ENCODE peak calls at places on chromosomes 12 and 14, in nine cellular contexts. K is breast epithelium; T is naive thymus-derived CD4-positive, alpha-beta T cell; E is tibial artery; N is pancreas; B is left ventricle myocardium inferior; R is adrenal gland; G is fibroblast of lung; Y is psoas muscle. W is an unnamed sample. For H3K9me3 and H3K27me3, the result is how much of the 10 kb centered on the place peaks cover.

GRCh38 chr12:12628013-12628412 is 16.3 kb downstream of the CREBL2 start:
- DNase-seq in R (no peak), N (no peak), B (no peak), G (no peak), Y (no peak), K (no peak), T (no peak), E (no peak), W (no peak)

GRCh38 chr12:76299536-76300296 is 48.5 kb downstream of the BBS10 start:
- DNase-seq in R (no peak), B (no peak), G (no peak), N (no peak), T (no peak), E (no peak), Y (no peak), K (no peak), W (no peak)

GRCh38 chr14:62957562-62957961 is 87.7 kb downstream of the KCNH5 start:
- DNase-seq in K (no peak), T (no peak), B (no peak), N (no peak), G (peak), R (no peak), Y (no peak), E (no peak), W (no peak)

GRCh38 chr12:104438134-104438533 is 18.6 kb upstream of the CHST11 start:
- DNase-seq in T (no peak), R (no peak), K (no peak), N (no peak), G (no peak), E (no peak), Y (no peak), B (no peak), W (no peak)

GRCh38 chr14:92938235-92938875 is 15.4 kb downstream of the CHGA start:
- DNase-seq in B (no peak), Y (no peak), G (no peak), T (no peak), K (no peak), R (no peak), E (no peak), N (peak), W (no peak)

GRCh38 chr14:99725774-99726537 is 41.9 kb downstream of the CYP46A1 start:
- DNase-seq in B (no peak), G (no peak), Y (no peak), T (no peak), K (peak), E (no peak), R (no peak), N (no peak), W (peak)

GRCh38 chr12:82527165-82527780 is 159.4 kb upstream of the TMTC2 start:
- DNase-seq in Y (no peak), R (peak), N (peak), K (no peak), B (no peak), T (peak), G (peak), E (no peak), W (no peak)

GRCh38 chr14:104144911-104145825 is 6.8 kb downstream of the KIF26A start:
- DNase-seq in Y (peak), R (peak), K (no peak), N (no peak), B (no peak), E (no peak), T (no peak), G (no peak), W (peak)

GRCh38 chr12:41967668-41968649 is 176.7 kb downstream of the GXYLT1 start:
- DNase-seq in K (no peak), T (no peak), G (no peak), R (no peak), E (no peak), Y (no peak), N (no peak), B (no peak), W (no peak)

GRCh38 chr12:113850309-113851056 is 115.6 kb downstream of the RBM19 start:
- DNase-seq in G (peak), B (peak), T (no peak), K (no peak), E (peak), Y (peak), R (peak), N (no peak), W (no peak)

DNA sequence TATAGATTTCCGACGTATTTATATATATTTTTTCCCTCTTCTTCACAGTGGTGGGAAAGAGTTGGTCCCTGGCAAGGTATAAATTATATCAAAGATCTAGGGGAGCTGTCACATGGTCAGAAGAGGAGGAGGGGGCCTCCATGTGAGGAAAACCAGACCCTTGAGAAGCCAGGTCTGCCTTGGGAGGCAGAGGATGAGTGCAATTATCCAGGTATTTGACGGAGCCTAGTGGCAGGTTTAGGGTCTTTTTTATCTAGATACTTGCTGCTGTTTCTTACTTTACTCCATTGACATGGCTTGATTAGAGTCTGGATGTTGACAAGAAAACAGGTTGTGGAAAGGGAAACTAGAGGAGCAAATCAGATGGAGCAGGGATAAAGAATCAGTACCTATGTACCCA is 5.5 kb downstream of the COPZ1 start:
- DNase-seq in B (no peak), K (no peak), R (no peak), E (no peak), Y (no peak), G (no peak), N (no peak), T (no peak), W (no peak)
- H3K4me3 ChIP-seq in B (no peak), K (no peak), R (no peak), E (no peak), Y (no peak), G (no peak), N (no peak), T (no peak), W (no peak)

DNA sequence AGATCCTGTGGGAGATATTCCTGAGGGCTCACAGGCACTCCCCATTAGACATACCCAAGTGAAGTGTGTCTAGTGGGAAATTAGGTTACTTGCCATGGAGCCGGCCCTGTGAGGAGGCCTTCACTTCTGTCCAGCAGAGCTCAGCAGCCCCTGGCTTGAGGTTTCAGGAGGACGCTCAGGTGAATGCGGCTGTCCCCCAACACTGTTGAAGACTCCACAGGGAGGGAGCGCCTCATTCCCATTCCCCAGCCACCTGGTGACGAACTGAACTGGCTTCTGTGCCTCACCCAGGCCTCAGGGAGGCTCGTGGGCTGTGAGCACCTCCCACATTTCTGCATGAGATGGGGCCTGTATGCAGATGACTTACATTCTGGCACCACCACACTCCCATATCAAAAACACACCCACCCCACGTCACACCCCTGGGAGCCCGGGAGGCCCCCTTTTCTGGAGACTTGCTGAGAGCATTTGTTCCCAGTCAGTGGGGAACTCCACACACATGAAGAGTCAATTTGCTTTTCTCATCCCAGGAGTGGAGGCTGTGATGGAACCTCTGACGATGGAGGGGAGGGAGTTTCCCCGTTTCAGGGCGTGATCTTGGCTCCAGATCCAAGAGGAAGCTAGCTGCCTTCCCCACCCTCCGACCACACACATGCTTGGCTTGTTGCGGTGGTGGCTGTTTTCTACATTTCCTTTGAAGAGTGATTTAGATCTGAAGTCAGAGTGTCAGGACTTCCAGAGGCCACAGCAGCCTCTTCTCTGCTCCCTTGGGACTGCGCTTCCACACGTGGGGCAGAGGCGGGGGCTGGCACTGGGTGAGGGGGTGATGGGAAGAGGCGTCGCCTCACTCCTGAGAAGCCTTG is 120.7 kb downstream of the ADGRD1 start:
- DNase-seq in N (no peak), G (no peak), R (no peak), K (no peak), E (peak), T (no peak), Y (peak), B (peak), W (peak)
- H3K9me3 ChIP-seq in N (under half), G (under half), R (under half), K (under half), E (under half), T (under half), Y (under half), B (under half), W (under half)

GRCh38 chr12:4273651-4274395 is at the start of gene CCND2:
- DNase-seq in N (peak), K (peak), B (peak), E (peak), T (peak), G (peak), R (peak), Y (peak), W (peak)

GRCh38 chr12:4270670-4271432 is 2.7 kb upstream of the CCND2 start:
- DNase-seq in N (peak), T (peak), R (peak), G (peak), K (peak), B (peak), Y (peak), E (peak), W (peak)

GRCh38 chr12:4271433-4272013 is 2.0 kb upstream of the CCND2 start:
- DNase-seq in Y (no peak), G (no peak), K (no peak), E (no peak), T (no peak), B (no peak), R (no peak), N (no peak), W (no peak)

GRCh38 chr12:4272976-4273650 is 449 bp upstream of the CCND2 start:
- DNase-seq in G (no peak), R (peak), Y (no peak), B (no peak), E (no peak), K (no peak), T (no peak), N (no peak), W (no peak)

DNA sequence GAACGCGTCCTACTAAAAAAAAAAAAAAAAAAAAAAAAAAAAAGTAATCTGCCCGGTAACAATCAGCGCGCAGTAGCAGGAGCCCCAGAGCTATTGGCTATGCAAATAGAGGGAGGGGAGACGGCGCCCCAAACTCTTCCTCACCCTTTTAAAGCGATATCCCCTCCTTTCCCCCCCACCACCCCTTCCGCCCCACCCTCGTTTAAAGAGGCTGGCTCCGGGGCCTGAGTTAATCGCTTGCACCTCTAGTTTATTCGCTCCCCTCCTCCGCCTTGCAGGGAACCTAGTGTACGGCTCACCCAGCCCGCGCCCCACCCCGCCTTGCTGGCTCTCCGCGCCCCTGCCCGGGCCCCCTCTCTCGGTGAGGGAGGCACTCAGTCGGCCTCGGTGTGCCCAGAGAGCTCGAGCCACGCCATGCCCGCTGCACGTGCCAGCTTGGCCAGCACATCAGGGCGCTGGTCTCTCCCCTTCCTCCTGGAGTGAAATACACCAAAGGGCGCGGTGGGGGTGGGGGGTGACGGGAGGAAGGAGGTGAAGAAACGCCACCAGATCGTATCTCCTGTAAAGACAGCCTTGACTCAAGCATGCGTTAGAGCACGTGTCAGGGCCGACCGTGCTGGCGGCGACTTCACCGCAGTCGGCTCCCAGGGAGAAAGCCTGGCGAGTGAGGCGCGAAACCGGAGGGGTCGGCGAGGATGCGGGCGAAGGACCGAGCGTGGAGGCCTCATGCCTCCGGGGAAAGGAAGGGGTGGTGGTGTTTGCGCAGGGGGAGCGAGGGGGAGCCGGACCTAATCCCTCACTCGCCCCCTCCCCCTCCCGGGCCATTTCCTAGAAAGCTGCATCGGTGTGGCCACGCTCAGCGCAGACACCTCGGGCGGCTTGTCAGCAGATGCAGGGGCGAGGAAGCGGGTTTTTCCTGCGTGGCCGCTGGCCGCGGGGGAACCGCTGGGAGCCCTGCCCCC is 1.3 kb upstream of the CCND2 start:
- DNase-seq in Y (peak), N (peak), R (peak), G (peak), B (peak), K (peak), T (peak), E (peak), W (peak)
- H3K27me3 ChIP-seq in Y (half or more), N (under half), R (under half), G (half or more), B (half or more), K (under half), T (under half), E (under half), W (half or more)

DNA sequence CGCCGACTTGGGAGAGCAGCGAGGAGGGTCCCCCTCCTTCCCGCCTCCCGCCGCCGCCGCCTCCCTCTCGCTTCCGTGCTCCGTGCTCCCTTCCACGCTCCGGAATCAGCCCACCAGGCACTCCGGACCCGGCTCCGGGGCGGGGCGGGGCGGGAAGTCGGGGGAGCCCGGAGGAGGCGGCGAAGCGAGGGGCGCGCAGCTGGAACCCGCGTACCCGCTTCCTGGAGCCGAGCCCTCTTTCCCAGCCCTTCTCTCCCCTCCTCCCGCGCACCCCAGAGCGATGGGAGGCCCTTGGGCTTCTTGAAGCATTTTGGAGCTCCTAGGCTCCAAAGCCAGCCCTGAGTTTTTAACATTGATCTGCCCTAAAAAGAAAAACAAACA is at the start of gene SYNDIG1L:
- DNase-seq in T (no peak), G (no peak), B (no peak), N (no peak), Y (no peak), R (no peak), K (no peak), E (no peak), W (no peak)
- H3K4me3 ChIP-seq in T (no peak), G (no peak), B (peak), N (peak), Y (no peak), R (peak), K (peak), E (peak), W (no peak)

GRCh38 chr12:126651133-126651532 is 1585.9 kb downstream of the AACS start:
- DNase-seq in T (no peak), K (no peak), G (no peak), N (no peak), Y (no peak), B (no peak), E (no peak), R (no peak), W (no peak)

GRCh38 chr12:126648074-126648473 is 1582.8 kb downstream of the AACS start:
- DNase-seq in E (no peak), K (no peak), R (no peak), B (no peak), T (no peak), Y (no peak), N (peak), G (no peak), W (no peak)
- H3K9me3 ChIP-seq in E (under half), K (under half), R (under half), B (under half), T (under half), Y (under half), N (under half), G (under half), W (under half)

GRCh38 chr12:21354641-21355040 is 18.1 kb upstream of the IAPP start:
- DNase-seq in G (no peak), T (no peak), R (no peak), E (no peak), B (no peak), N (no peak), K (no peak), Y (no peak), W (no peak)

GRCh38 chr12:21353948-21354347 is 18.8 kb upstream of the IAPP start:
- DNase-seq in E (no peak), B (no peak), R (no peak), Y (no peak), N (no peak), K (no peak), T (no peak), G (no peak), W (no peak)

GRCh38 chr12:21350975-21351374 is 16.3 kb upstream of the SLCO1A2 start:
- DNase-seq in R (no peak), G (no peak), T (no peak), N (no peak), B (no peak), E (no peak), Y (no peak), K (no peak), W (no peak)

DNA sequence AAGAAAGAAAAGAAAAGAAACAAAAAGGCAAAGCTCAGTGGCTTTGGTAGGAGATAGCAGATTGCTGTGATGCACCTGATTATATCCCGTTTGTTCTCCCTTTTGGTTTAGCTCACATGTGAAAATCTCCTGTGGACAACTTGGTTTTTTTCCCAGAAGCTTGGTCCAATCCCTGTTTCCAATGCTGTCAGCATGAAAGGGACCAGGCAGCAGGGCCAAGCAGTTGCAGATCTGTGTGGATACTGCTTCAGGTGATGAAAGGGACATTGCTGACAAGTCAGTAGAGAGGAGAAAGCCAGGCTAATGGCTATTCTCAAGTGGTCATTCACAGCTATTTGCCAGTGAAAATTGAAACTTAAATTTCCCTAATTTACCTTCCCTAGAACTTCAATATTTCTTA is 18.8 kb upstream of the SLCO1A2 start:
- DNase-seq in K (no peak), N (no peak), E (no peak), R (no peak), Y (no peak), B (no peak), G (no peak), T (no peak), W (no peak)
- H3K27me3 ChIP-seq in K (under half), N (under half), E (under half), R (under half), Y (under half), B (under half), G (under half), T (under half), W (under half)

GRCh38 chr14:94114589-94115067 is 4.1 kb downstream of the IFI27 start:
- DNase-seq in T (no peak), E (no peak), R (peak), B (no peak), N (no peak), G (no peak), Y (no peak), K (peak), W (no peak)

GRCh38 chr14:94113073-94113472 is 2.5 kb downstream of the IFI27 start:
- DNase-seq in E (no peak), T (no peak), R (no peak), G (no peak), K (no peak), B (no peak), N (no peak), Y (no peak), W (no peak)

GRCh38 chr14:94115068-94115591 is 4.6 kb downstream of the IFI27 start:
- DNase-seq in B (no peak), T (no peak), K (no peak), G (no peak), R (peak), Y (no peak), E (peak), N (no peak), W (no peak)

GRCh38 chr14:94113490-94113889 is 3.0 kb downstream of the IFI27 start:
- DNase-seq in T (no peak), G (no peak), K (no peak), R (peak), Y (no peak), N (peak), E (no peak), B (peak), W (no peak)

DNA sequence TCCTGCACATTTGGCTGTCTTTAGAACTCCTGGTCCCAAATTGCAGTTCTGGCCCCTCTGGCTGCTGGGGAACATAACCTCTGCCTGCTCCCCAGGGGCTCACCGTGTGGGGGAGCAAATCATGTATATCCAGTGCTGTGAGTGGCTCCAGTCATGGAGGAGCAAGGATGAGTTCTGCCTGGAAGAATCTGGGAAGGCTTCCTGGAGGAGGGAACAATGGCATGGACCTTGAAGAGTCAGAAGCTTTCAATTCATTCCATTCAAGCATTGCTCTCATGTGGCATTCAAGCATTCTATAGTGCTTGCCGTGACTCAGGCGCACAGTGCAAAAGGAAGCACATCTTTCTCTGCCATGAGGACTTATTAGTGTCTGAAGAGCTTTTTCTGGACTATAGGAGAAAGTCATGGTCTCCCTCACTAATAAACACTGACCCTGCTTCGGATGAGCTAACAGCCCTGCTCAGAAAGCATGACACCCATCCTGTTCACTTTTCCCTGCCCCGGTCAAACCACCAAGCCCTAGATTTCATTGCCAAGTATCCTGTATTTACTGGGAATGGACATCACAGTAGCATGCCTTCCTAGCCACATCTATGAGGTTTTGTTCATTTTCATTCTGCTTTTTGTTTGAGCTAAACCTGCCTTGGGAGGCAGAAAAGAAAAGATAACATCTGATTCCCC is 3.5 kb downstream of the IFI27 start:
- DNase-seq in T (no peak), E (no peak), K (no peak), N (no peak), Y (no peak), G (peak), B (no peak), R (no peak), W (no peak)
- H3K4me3 ChIP-seq in T (no peak), E (no peak), K (peak), N (no peak), Y (no peak), G (no peak), B (peak), R (no peak), W (no peak)